ENCODE peak calls at places on chromosomes 11 and 22, in nine cellular contexts. One of them, this sample, is unnamed. For H3K4me1, the result is how much of the 10 kb centered on the place peaks cover.

GRCh38 chr11:8069771-8070170 is 11.2 kb upstream of the TUB start:
- DNase-seq in ovary: no peak
- DNase-seq in adrenal gland: no peak
- DNase-seq in esophagus squamous epithelium: no peak
- DNase-seq in gastrocnemius medialis: no peak
- DNase-seq in breast epithelium: no peak
- DNase-seq in prostate gland: no peak
- DNase-seq in spleen: no peak
- DNase-seq in right lobe of liver: peak
- DNase-seq in this sample: no peak

GRCh38 chr11:114075891-114076441 is 16.5 kb downstream of the ZBTB16 start:
- DNase-seq in ovary: peak
- DNase-seq in adrenal gland: peak
- DNase-seq in esophagus squamous epithelium: no peak
- DNase-seq in gastrocnemius medialis: no peak
- DNase-seq in breast epithelium: no peak
- DNase-seq in prostate gland: no peak
- DNase-seq in spleen: no peak
- DNase-seq in right lobe of liver: no peak
- DNase-seq in this sample: peak

GRCh38 chr11:71222318-71223080 is 29.9 kb downstream of the SHANK2 start:
- DNase-seq in ovary: no peak
- DNase-seq in adrenal gland: no peak
- DNase-seq in esophagus squamous epithelium: no peak
- DNase-seq in gastrocnemius medialis: no peak
- DNase-seq in breast epithelium: no peak
- DNase-seq in prostate gland: no peak
- DNase-seq in spleen: peak
- DNase-seq in right lobe of liver: peak
- DNase-seq in this sample: peak

GRCh38 chr22:18952022-18952421 is 15.9 kb upstream of the PRODH start:
- DNase-seq in ovary: no peak
- DNase-seq in adrenal gland: no peak
- DNase-seq in esophagus squamous epithelium: no peak
- DNase-seq in gastrocnemius medialis: no peak
- DNase-seq in breast epithelium: no peak
- DNase-seq in prostate gland: no peak
- DNase-seq in spleen: no peak
- DNase-seq in right lobe of liver: peak
- DNase-seq in this sample: peak

GRCh38 chr11:105852427-105852826 is 169.6 kb downstream of the MSANTD4 start:
- DNase-seq in ovary: no peak
- DNase-seq in adrenal gland: no peak
- DNase-seq in esophagus squamous epithelium: no peak
- DNase-seq in gastrocnemius medialis: no peak
- DNase-seq in breast epithelium: no peak
- DNase-seq in prostate gland: no peak
- DNase-seq in spleen: no peak
- DNase-seq in right lobe of liver: no peak
- DNase-seq in this sample: no peak

GRCh38 chr11:131579932-131580387 is 209.5 kb downstream of the NTM start:
- DNase-seq in ovary: no peak
- DNase-seq in adrenal gland: peak
- DNase-seq in esophagus squamous epithelium: no peak
- DNase-seq in gastrocnemius medialis: no peak
- DNase-seq in breast epithelium: no peak
- DNase-seq in prostate gland: no peak
- DNase-seq in spleen: no peak
- DNase-seq in right lobe of liver: no peak
- DNase-seq in this sample: no peak

GRCh38 chr22:36048911-36049677 is 20.5 kb upstream of the RBFOX2 start:
- DNase-seq in ovary: no peak
- DNase-seq in adrenal gland: no peak
- DNase-seq in esophagus squamous epithelium: no peak
- DNase-seq in gastrocnemius medialis: no peak
- DNase-seq in breast epithelium: no peak
- DNase-seq in prostate gland: no peak
- DNase-seq in spleen: no peak
- DNase-seq in right lobe of liver: no peak
- DNase-seq in this sample: no peak

GRCh38 chr11:61917357-61918109 is at the start of gene RAB3IL1:
- DNase-seq in ovary: peak
- DNase-seq in adrenal gland: peak
- DNase-seq in esophagus squamous epithelium: no peak
- DNase-seq in gastrocnemius medialis: peak
- DNase-seq in breast epithelium: no peak
- DNase-seq in prostate gland: no peak
- DNase-seq in spleen: peak
- DNase-seq in right lobe of liver: peak
- DNase-seq in this sample: peak

GRCh38 chr11:15936011-15936410 is 420.3 kb downstream of the SOX6 start:
- DNase-seq in ovary: no peak
- DNase-seq in adrenal gland: no peak
- DNase-seq in esophagus squamous epithelium: no peak
- DNase-seq in gastrocnemius medialis: no peak
- DNase-seq in breast epithelium: no peak
- DNase-seq in prostate gland: no peak
- DNase-seq in spleen: no peak
- DNase-seq in right lobe of liver: no peak
- DNase-seq in this sample: no peak

GRCh38 chr11:3159296-3160190 is 5.6 kb downstream of the OSBPL5 start:
- DNase-seq in ovary: peak
- DNase-seq in adrenal gland: no peak
- DNase-seq in esophagus squamous epithelium: no peak
- DNase-seq in gastrocnemius medialis: peak
- DNase-seq in breast epithelium: peak
- DNase-seq in prostate gland: peak
- DNase-seq in spleen: peak
- DNase-seq in right lobe of liver: no peak
- DNase-seq in this sample: peak
- H3K4me1 ChIP-seq in ovary: under half
- H3K4me1 ChIP-seq in adrenal gland: under half
- H3K4me1 ChIP-seq in esophagus squamous epithelium: half or more
- H3K4me1 ChIP-seq in gastrocnemius medialis: half or more
- H3K4me1 ChIP-seq in breast epithelium: under half
- H3K4me1 ChIP-seq in prostate gland: under half
- H3K4me1 ChIP-seq in spleen: under half
- H3K4me1 ChIP-seq in right lobe of liver: under half
- H3K4me1 ChIP-seq in this sample: half or more

DNA sequence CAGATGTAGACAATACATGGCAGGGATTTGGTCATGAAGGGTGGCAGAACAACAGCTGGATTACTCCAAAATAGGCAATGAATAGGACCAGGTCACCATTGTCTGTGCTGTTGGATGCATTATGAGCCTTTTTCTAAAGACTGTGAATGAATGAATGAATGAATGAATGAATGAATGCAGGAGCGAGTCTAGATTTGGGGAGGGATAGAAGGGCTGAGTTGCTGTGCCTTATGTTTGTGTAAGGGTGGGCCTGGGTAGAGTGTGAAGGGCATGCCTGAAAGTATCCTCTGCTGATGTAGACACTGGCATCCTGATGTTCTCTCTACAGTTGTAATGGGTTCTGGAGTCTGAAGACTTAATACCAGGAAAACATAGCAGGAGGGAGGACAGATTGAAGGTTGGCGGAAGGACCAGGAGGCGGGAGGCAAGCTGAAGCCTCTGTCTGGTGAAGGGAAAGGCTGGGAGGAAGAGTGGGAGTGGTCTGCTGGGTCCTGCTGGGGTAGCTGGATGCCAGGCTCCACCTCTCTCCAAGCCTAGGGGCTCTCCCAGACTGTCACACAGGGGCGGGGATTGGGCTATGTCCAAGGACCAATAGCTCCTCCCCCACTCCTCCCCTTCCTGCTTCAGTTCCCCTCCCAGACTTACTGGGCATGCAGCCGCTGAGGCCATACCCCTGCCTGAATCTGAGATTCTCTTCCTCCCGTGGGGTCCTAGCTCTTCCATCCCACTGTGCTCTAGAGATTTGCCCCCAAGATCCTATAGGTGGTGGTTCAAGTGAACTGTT is 4.8 kb downstream of the TRIM3 start:
- DNase-seq in ovary: peak
- DNase-seq in adrenal gland: peak
- DNase-seq in esophagus squamous epithelium: no peak
- DNase-seq in gastrocnemius medialis: peak
- DNase-seq in breast epithelium: peak
- DNase-seq in prostate gland: peak
- DNase-seq in spleen: peak
- DNase-seq in right lobe of liver: peak
- DNase-seq in this sample: peak
- TF ChIP-seq POLR2A in ovary: no peak
- TF ChIP-seq POLR2A in adrenal gland: no peak
- TF ChIP-seq POLR2A in esophagus squamous epithelium: no peak
- TF ChIP-seq POLR2A in gastrocnemius medialis: no peak
- TF ChIP-seq POLR2A in breast epithelium: no peak
- TF ChIP-seq POLR2A in prostate gland: peak
- TF ChIP-seq POLR2A in spleen: no peak
- TF ChIP-seq POLR2A in right lobe of liver: no peak
- TF ChIP-seq POLR2A in this sample: no peak

DNA sequence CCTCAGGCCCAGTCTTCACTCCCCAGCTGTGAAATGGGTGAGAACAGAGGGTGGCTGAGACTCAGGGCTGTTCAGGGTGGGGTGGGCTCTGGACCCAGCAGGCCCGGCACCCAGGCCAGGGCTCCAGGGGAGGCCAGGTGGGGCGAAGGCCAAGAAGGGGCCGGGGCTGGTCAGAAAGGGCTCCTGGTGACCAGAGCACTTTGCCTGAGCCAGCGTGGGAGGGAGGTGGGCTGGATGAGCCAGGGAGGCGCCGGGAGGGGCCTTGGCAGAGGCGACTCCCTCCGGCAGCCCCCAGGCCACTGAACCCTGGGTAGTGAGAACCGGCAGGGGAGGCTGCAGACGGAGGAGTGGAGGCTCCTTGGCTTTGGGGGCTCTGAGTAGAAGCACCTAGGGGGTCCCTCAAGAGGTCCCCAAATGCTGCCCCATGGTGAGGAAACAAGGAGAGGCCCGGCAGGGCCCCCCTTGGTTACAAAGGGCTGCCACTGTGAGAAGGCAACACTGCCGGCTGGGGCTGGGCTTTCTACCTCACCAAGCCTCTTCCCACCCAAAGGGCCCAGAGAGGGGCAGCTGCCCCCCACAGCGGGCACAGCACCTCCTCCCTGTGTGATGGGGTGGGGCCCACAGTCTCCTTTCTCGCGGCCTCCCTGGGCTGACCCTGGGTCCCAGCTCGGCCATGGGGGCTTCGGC is 17.1 kb downstream of the PRR33 start:
- DNase-seq in ovary: no peak
- DNase-seq in adrenal gland: peak
- DNase-seq in esophagus squamous epithelium: no peak
- DNase-seq in gastrocnemius medialis: no peak
- DNase-seq in breast epithelium: no peak
- DNase-seq in prostate gland: no peak
- DNase-seq in spleen: peak
- DNase-seq in right lobe of liver: no peak
- DNase-seq in this sample: peak
- H3K4me1 ChIP-seq in ovary: under half
- H3K4me1 ChIP-seq in adrenal gland: under half
- H3K4me1 ChIP-seq in esophagus squamous epithelium: half or more
- H3K4me1 ChIP-seq in gastrocnemius medialis: under half
- H3K4me1 ChIP-seq in breast epithelium: under half
- H3K4me1 ChIP-seq in prostate gland: under half
- H3K4me1 ChIP-seq in spleen: under half
- H3K4me1 ChIP-seq in right lobe of liver: under half
- H3K4me1 ChIP-seq in this sample: under half

GRCh38 chr11:65479184-65480145 is 19.4 kb upstream of the MALAT1 start:
- DNase-seq in ovary: peak
- DNase-seq in adrenal gland: no peak
- DNase-seq in esophagus squamous epithelium: no peak
- DNase-seq in gastrocnemius medialis: peak
- DNase-seq in breast epithelium: no peak
- DNase-seq in prostate gland: peak
- DNase-seq in spleen: no peak
- DNase-seq in right lobe of liver: peak
- DNase-seq in this sample: no peak
- TF ChIP-seq POLR2A in ovary: no peak
- TF ChIP-seq POLR2A in adrenal gland: peak
- TF ChIP-seq POLR2A in esophagus squamous epithelium: no peak
- TF ChIP-seq POLR2A in gastrocnemius medialis: peak
- TF ChIP-seq POLR2A in breast epithelium: no peak
- TF ChIP-seq POLR2A in prostate gland: no peak
- TF ChIP-seq POLR2A in spleen: no peak
- TF ChIP-seq POLR2A in right lobe of liver: peak
- TF ChIP-seq POLR2A in this sample: peak

DNA sequence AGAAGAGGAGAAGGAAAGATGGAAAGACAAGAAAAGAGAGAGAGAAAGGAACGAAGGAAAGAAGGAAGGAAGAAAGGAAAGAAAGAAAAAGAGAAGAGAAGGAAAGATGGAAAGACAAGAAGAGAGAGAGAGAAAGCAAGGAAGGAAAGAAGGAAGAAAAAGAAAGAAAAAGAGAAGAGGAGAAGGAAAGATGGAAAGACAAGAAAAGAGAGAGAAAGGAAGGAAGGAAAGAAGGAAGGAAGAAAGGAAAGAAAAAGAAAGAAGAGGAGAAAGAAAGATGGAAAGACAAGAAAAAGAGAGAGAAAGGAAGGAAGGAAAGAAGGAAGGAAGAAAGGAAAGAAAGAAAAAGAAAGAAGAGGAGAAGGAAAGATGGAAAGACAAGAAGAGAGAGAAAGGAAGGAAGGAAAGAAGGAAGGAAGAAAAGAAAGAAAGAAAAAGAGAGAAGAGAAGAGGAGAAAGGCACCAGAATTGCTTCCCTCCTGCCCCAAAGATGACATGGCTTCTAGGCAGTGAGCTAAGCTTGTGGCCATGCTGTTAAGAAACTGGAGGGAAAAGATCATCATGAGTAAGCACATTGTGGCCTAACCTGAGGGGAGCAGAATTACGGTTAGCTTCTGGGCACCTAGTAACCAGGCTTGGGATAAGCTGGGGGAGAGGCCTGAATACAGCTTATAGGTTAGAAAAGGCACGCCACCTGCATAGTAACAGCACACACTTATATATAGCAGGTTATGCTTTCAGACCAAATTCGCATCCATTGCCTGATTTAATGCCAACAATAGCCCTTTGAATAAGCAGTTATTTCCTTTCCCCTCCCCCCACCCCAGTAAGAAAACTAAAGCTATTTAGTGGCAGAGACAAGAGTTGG is 2.3 kb upstream of the ST3GAL4 start:
- DNase-seq in ovary: no peak
- DNase-seq in adrenal gland: no peak
- DNase-seq in esophagus squamous epithelium: no peak
- DNase-seq in gastrocnemius medialis: no peak
- DNase-seq in breast epithelium: no peak
- DNase-seq in prostate gland: no peak
- DNase-seq in spleen: peak
- DNase-seq in right lobe of liver: no peak
- DNase-seq in this sample: peak
- H3K4me1 ChIP-seq in ovary: under half
- H3K4me1 ChIP-seq in adrenal gland: half or more
- H3K4me1 ChIP-seq in esophagus squamous epithelium: half or more
- H3K4me1 ChIP-seq in gastrocnemius medialis: half or more
- H3K4me1 ChIP-seq in breast epithelium: under half
- H3K4me1 ChIP-seq in prostate gland: under half
- H3K4me1 ChIP-seq in spleen: under half
- H3K4me1 ChIP-seq in right lobe of liver: under half
- H3K4me1 ChIP-seq in this sample: under half

GRCh38 chr22:29700949-29701927 is 18.6 kb upstream of the CABP7 start:
- DNase-seq in ovary: no peak
- DNase-seq in adrenal gland: no peak
- DNase-seq in esophagus squamous epithelium: no peak
- DNase-seq in gastrocnemius medialis: no peak
- DNase-seq in breast epithelium: no peak
- DNase-seq in prostate gland: no peak
- DNase-seq in spleen: no peak
- DNase-seq in right lobe of liver: no peak
- DNase-seq in this sample: no peak
- TF ChIP-seq POLR2A in ovary: no peak
- TF ChIP-seq POLR2A in adrenal gland: no peak
- TF ChIP-seq POLR2A in esophagus squamous epithelium: no peak
- TF ChIP-seq POLR2A in gastrocnemius medialis: no peak
- TF ChIP-seq POLR2A in breast epithelium: no peak
- TF ChIP-seq POLR2A in prostate gland: no peak
- TF ChIP-seq POLR2A in spleen: no peak
- TF ChIP-seq POLR2A in right lobe of liver: no peak
- TF ChIP-seq POLR2A in this sample: no peak

GRCh38 chr22:47795477-47796127 is 1033.2 kb downstream of the TBC1D22A start:
- DNase-seq in ovary: no peak
- DNase-seq in adrenal gland: peak
- DNase-seq in esophagus squamous epithelium: no peak
- DNase-seq in gastrocnemius medialis: no peak
- DNase-seq in breast epithelium: no peak
- DNase-seq in prostate gland: no peak
- DNase-seq in spleen: peak
- DNase-seq in right lobe of liver: no peak
- DNase-seq in this sample: no peak
- H3K4me1 ChIP-seq in ovary: under half
- H3K4me1 ChIP-seq in adrenal gland: under half
- H3K4me1 ChIP-seq in esophagus squamous epithelium: under half
- H3K4me1 ChIP-seq in gastrocnemius medialis: under half
- H3K4me1 ChIP-seq in breast epithelium: under half
- H3K4me1 ChIP-seq in prostate gland: under half
- H3K4me1 ChIP-seq in spleen: under half
- H3K4me1 ChIP-seq in right lobe of liver: under half
- H3K4me1 ChIP-seq in this sample: under half

This sample was measured in heart left ventricle.